ENCODE peak calls at places on chromosomes 2 and 18, in ten cellular contexts. H, M, Y, O, G, S, D, T, C and L are unnamed samples.
A peak's percentile ranks its signal among the peaks of the same experiment; 100 is the strongest.

GRCh38 chr2:20370191-20370590 is 19.5 kb upstream of the PUM2 start:
- DNase-seq in H (no peak), G (no peak), T (peak; percentile 68), O (no peak), D (no peak), S (no peak), C (no peak), M (no peak), Y (no peak), L (no peak)

GRCh38 chr2:234304945-234305344 is 191.9 kb downstream of the ARL4C start:
- DNase-seq in Y (no peak), H (no peak), D (no peak), S (peak; percentile 61), O (peak; percentile 34), G (no peak), C (no peak), M (no peak), T (peak; percentile 43), L (no peak)

GRCh38 chr2:184272040-184272439 is 326.3 kb upstream of the ZNF804A start:
- DNase-seq in S (no peak), M (no peak), D (no peak), H (no peak), Y (no peak), T (no peak), G (no peak), C (no peak), O (no peak), L (no peak)

GRCh38 chr18:42929857-42930256 is 185.6 kb downstream of the RIT2 start:
- DNase-seq in S (no peak), T (no peak), O (peak; percentile 77), G (no peak), M (no peak), Y (no peak), D (no peak), C (no peak), H (no peak), L (no peak)

GRCh38 chr18:10965104-10965503 is 184.3 kb downstream of the PIEZO2 start:
- DNase-seq in H (no peak), M (no peak), S (no peak), T (peak; percentile 6), D (no peak), G (no peak), Y (no peak), C (no peak), O (peak; percentile 41), L (no peak)

GRCh38 chr2:221610249-221610648 is 38.1 kb upstream of the EPHA4 start:
- DNase-seq in C (no peak), M (no peak), T (no peak), G (no peak), D (no peak), S (no peak), Y (no peak), H (no peak), O (no peak), L (no peak)

GRCh38 chr2:26911911-26912861 is 58.3 kb upstream of the MAPRE3 start:
- DNase-seq in H (no peak), T (no peak), G (peak; percentile 78), C (no peak), S (peak; percentile 85), O (no peak), Y (no peak), D (no peak), M (no peak), L (no peak)

GRCh38 chr18:4101009-4101408 is 354.1 kb downstream of the DLGAP1 start:
- DNase-seq in M (no peak), H (no peak), S (no peak), T (no peak), D (no peak), C (no peak), G (no peak), Y (no peak), O (no peak), L (no peak)

GRCh38 chr2:109202486-109202885 is 73.5 kb downstream of the SH3RF3 start:
- DNase-seq in T (no peak), M (no peak), H (no peak), G (no peak), Y (no peak), S (no peak), C (no peak), O (no peak), D (no peak), L (no peak)

GRCh38 chr18:74929110-74929509 is 279.8 kb downstream of the PTGR3 start:
- DNase-seq in G (no peak), O (no peak), Y (no peak), M (no peak), C (peak; percentile 55), S (no peak), H (no peak), D (no peak), T (no peak), L (no peak)

GRCh38 chr2:18167871-18168270 is 289.4 kb downstream of the KCNS3 start:
- DNase-seq in T (no peak), H (no peak), S (no peak), D (no peak), M (no peak), G (no peak), O (no peak), C (no peak), Y (no peak), L (no peak)

GRCh38 chr18:58362027-58362575 is 266.8 kb downstream of the ALPK2 start:
- DNase-seq in O (peak; percentile 93), D (no peak), M (no peak), Y (no peak), G (no peak), T (peak; percentile 97), H (no peak), C (no peak), S (no peak), L (no peak)

GRCh38 chr2:35428548-35428947 is 927.0 kb upstream of the CRIM1 start:
- DNase-seq in O (peak; percentile 8), G (peak; percentile 25), C (no peak), H (no peak), S (peak; percentile 85), D (peak; percentile 32), Y (no peak), M (peak; percentile 10), T (no peak), L (no peak)

DNA sequence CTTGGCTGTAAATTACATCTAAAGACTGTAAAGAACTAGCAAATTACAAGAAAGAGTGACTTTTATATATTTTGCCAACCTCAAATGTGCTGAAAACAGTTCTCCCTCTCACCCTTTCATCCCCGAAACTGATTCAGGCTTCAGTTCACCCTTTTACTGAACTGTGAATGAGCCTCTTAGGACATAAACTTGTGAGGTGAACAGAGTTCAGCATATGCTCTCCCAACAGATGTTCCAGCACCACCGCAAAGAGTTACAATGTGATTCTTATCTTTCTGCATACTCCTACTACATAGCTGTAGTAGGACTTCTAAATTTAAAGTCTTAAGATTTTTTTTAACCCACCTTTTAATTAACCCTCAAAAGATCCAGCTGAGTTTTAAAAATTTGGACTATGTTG is 1.2 kb upstream of the ZCCHC2 start:
- DNase-seq in O (peak; percentile 30), C (no peak), D (no peak), G (no peak), M (no peak), S (no peak), H (no peak), T (no peak), Y (no peak), L (no peak)
- H3K27ac ChIP-seq in O (no peak overlapping the region), C (no peak overlapping the region), D (no peak overlapping the region), G (no peak overlapping the region), M (no peak overlapping the region), S (no peak overlapping the region), H (no peak overlapping the region), T (no peak overlapping the region), Y (no peak overlapping the region), L (no peak overlapping the region)

GRCh38 chr18:54151376-54151775 is 73.1 kb downstream of the MBD2 start:
- DNase-seq in T (no peak), C (no peak), G (no peak), D (no peak), Y (no peak), M (no peak), O (no peak), H (no peak), S (no peak), L (no peak)
- H3K27ac ChIP-seq in T (no peak overlapping the region), C (no peak overlapping the region), G (no peak overlapping the region), D (no peak overlapping the region), Y (no peak overlapping the region), M (no peak overlapping the region), O (no peak overlapping the region), H (no peak overlapping the region), S (no peak overlapping the region), L (no peak overlapping the region)

DNA sequence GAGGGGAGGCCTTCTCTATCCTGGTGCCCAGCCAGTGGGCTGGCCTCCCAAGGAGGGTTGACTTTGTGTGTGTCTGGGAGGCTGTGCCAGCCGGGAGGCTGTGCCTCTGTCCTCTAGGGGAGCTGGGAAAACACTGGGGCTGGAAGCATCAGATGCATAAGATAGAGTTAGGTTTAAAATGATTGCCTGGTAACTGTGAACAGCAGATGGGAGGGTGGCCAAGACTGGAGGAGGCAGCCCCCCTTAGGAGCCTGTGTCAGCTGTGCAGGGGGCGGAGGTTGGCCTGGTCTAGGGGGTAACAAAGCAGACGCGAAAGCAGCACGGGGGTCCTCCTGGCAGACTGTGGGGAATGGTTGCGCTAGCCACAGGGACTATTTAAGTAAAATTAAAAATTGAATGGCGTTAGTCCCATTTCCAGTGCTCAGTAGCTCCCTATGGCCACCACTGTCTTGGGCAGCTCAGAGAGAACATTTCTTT is 1.3 kb downstream of the ING5 start:
- DNase-seq in T (no peak), D (no peak), G (no peak), O (peak; percentile 25), C (no peak), S (no peak), Y (no peak), H (no peak), M (no peak), L (peak; percentile 23)
- H3K27ac ChIP-seq in T (no peak overlapping the region), D (peak overlapping the region; percentile 32), G (no peak overlapping the region), O (no peak overlapping the region), C (peak overlapping the region; percentile 91), S (no peak overlapping the region), Y (no peak overlapping the region), H (peak overlapping the region; percentile 85), M (peak overlapping the region; percentile 98), L (no peak overlapping the region)

GRCh38 chr2:112755444-112755843 is 9.0 kb downstream of the CKAP2L start:
- DNase-seq in C (no peak), T (no peak), H (no peak), O (no peak), S (no peak), G (no peak), Y (no peak), D (no peak), M (no peak), L (no peak)

GRCh38 chr2:112758701-112759100 is 5.7 kb downstream of the CKAP2L start:
- DNase-seq in M (no peak), Y (no peak), T (no peak), C (no peak), D (no peak), O (no peak), S (no peak), G (no peak), H (no peak), L (no peak)

GRCh38 chr2:112756207-112756606 is 8.2 kb downstream of the CKAP2L start:
- DNase-seq in S (no peak), Y (no peak), M (no peak), O (no peak), G (no peak), C (no peak), D (no peak), H (no peak), T (no peak), L (no peak)

GRCh38 chr2:112754562-112754961 is 9.8 kb downstream of the CKAP2L start:
- DNase-seq in C (no peak), M (no peak), D (no peak), O (no peak), Y (no peak), T (no peak), S (no peak), G (no peak), H (no peak), L (no peak)

GRCh38 chr2:112757265-112757664 is 7.1 kb downstream of the CKAP2L start:
- DNase-seq in Y (no peak), C (no peak), H (no peak), M (no peak), D (no peak), S (no peak), O (peak; percentile 50), G (no peak), T (no peak), L (no peak)
- H3K27ac ChIP-seq in Y (no peak overlapping the region), C (no peak overlapping the region), H (no peak overlapping the region), M (no peak overlapping the region), D (no peak overlapping the region), S (no peak overlapping the region), O (no peak overlapping the region), G (no peak overlapping the region), T (no peak overlapping the region), L (no peak overlapping the region)